ENCODE peak calls at places on chromosomes 6 and 20, in ten cellular contexts. One of them, this sample, is unnamed.

GRCh38 chr6:4460595-4461475 is 315.4 kb upstream of the CDYL start:
- DNase-seq in endothelial cell of umbilical vein: no peak
- DNase-seq in body of pancreas: peak
- DNase-seq in suprapubic skin: peak
- DNase-seq in heart left ventricle: peak
- DNase-seq in A549: no peak
- DNase-seq in uterus: peak
- DNase-seq in tibial nerve: peak
- DNase-seq in sigmoid colon: peak
- DNase-seq in HCT116: no peak
- DNase-seq in this sample: peak

GRCh38 chr6:39978240-39978639 is 44.0 kb upstream of the MOCS1 start:
- DNase-seq in suprapubic skin: no peak
- DNase-seq in A549: no peak
- DNase-seq in HCT116: no peak
- DNase-seq in tibial nerve: no peak
- DNase-seq in uterus: no peak
- DNase-seq in sigmoid colon: no peak
- DNase-seq in endothelial cell of umbilical vein: no peak
- DNase-seq in heart left ventricle: no peak
- DNase-seq in body of pancreas: no peak
- DNase-seq in this sample: no peak

GRCh38 chr6:64777941-64778785 is 928.9 kb downstream of the EYS start:
- DNase-seq in A549: no peak
- DNase-seq in endothelial cell of umbilical vein: peak
- DNase-seq in sigmoid colon: no peak
- DNase-seq in suprapubic skin: no peak
- DNase-seq in uterus: no peak
- DNase-seq in body of pancreas: no peak
- DNase-seq in HCT116: no peak
- DNase-seq in tibial nerve: no peak
- DNase-seq in heart left ventricle: no peak
- DNase-seq in this sample: no peak

GRCh38 chr6:108588586-108588985 is 27.9 kb downstream of the FOXO3 start:
- DNase-seq in body of pancreas: no peak
- DNase-seq in HCT116: no peak
- DNase-seq in heart left ventricle: peak
- DNase-seq in suprapubic skin: no peak
- DNase-seq in uterus: no peak
- DNase-seq in endothelial cell of umbilical vein: peak
- DNase-seq in tibial nerve: no peak
- DNase-seq in A549: no peak
- DNase-seq in sigmoid colon: no peak
- DNase-seq in this sample: no peak

GRCh38 chr6:69232506-69233194 is 564.2 kb downstream of the LMBRD1 start:
- DNase-seq in uterus: peak
- DNase-seq in body of pancreas: peak
- DNase-seq in heart left ventricle: peak
- DNase-seq in HCT116: no peak
- DNase-seq in tibial nerve: peak
- DNase-seq in sigmoid colon: peak
- DNase-seq in A549: peak
- DNase-seq in endothelial cell of umbilical vein: peak
- DNase-seq in suprapubic skin: no peak
- DNase-seq in this sample: no peak

GRCh38 chr6:34414999-34415858 is 10.6 kb downstream of the RPS10 start:
- DNase-seq in heart left ventricle: peak
- DNase-seq in A549: no peak
- DNase-seq in endothelial cell of umbilical vein: peak
- DNase-seq in HCT116: peak
- DNase-seq in sigmoid colon: peak
- DNase-seq in body of pancreas: peak
- DNase-seq in tibial nerve: peak
- DNase-seq in uterus: peak
- DNase-seq in suprapubic skin: peak
- DNase-seq in this sample: peak

GRCh38 chr20:34262488-34263288 is 21.5 kb downstream of the ASIP start:
- DNase-seq in HCT116: no peak
- DNase-seq in sigmoid colon: peak
- DNase-seq in body of pancreas: peak
- DNase-seq in heart left ventricle: peak
- DNase-seq in A549: no peak
- DNase-seq in endothelial cell of umbilical vein: no peak
- DNase-seq in suprapubic skin: no peak
- DNase-seq in uterus: peak
- DNase-seq in tibial nerve: no peak
- DNase-seq in this sample: no peak

GRCh38 chr6:125872259-125872921 is 81.6 kb downstream of the NCOA7 start:
- DNase-seq in tibial nerve: no peak
- DNase-seq in uterus: no peak
- DNase-seq in HCT116: no peak
- DNase-seq in body of pancreas: no peak
- DNase-seq in endothelial cell of umbilical vein: no peak
- DNase-seq in heart left ventricle: no peak
- DNase-seq in sigmoid colon: no peak
- DNase-seq in A549: peak
- DNase-seq in suprapubic skin: no peak
- DNase-seq in this sample: no peak

GRCh38 chr20:62646851-62647520 is 4.7 kb downstream of the SLCO4A1 start:
- DNase-seq in sigmoid colon: no peak
- DNase-seq in heart left ventricle: peak
- DNase-seq in HCT116: no peak
- DNase-seq in body of pancreas: peak
- DNase-seq in suprapubic skin: no peak
- DNase-seq in uterus: no peak
- DNase-seq in endothelial cell of umbilical vein: no peak
- DNase-seq in tibial nerve: no peak
- DNase-seq in A549: no peak
- DNase-seq in this sample: no peak

GRCh38 chr6:136962661-136963060 is 40.6 kb downstream of the SLC35D3 start:
- DNase-seq in tibial nerve: no peak
- DNase-seq in HCT116: no peak
- DNase-seq in endothelial cell of umbilical vein: peak
- DNase-seq in uterus: no peak
- DNase-seq in body of pancreas: peak
- DNase-seq in heart left ventricle: peak
- DNase-seq in A549: no peak
- DNase-seq in sigmoid colon: no peak
- DNase-seq in suprapubic skin: no peak
- DNase-seq in this sample: no peak

GRCh38 chr6:3319801-3320200 is 61.1 kb downstream of the PSMG4 start:
- DNase-seq in A549: no peak
- DNase-seq in sigmoid colon: no peak
- DNase-seq in uterus: peak
- DNase-seq in endothelial cell of umbilical vein: no peak
- DNase-seq in heart left ventricle: no peak
- DNase-seq in tibial nerve: no peak
- DNase-seq in body of pancreas: no peak
- DNase-seq in HCT116: no peak
- DNase-seq in suprapubic skin: no peak
- DNase-seq in this sample: no peak

GRCh38 chr6:26375270-26375669 is 7.6 kb upstream of the BTN2A2 start:
- DNase-seq in HCT116: no peak
- DNase-seq in tibial nerve: no peak
- DNase-seq in uterus: no peak
- DNase-seq in A549: no peak
- DNase-seq in endothelial cell of umbilical vein: no peak
- DNase-seq in heart left ventricle: no peak
- DNase-seq in sigmoid colon: no peak
- DNase-seq in suprapubic skin: no peak
- DNase-seq in body of pancreas: no peak
- DNase-seq in this sample: no peak
- TF ChIP-seq CTCF in HCT116: no peak
- TF ChIP-seq CTCF in tibial nerve: no peak
- TF ChIP-seq CTCF in uterus: no peak
- TF ChIP-seq CTCF in A549: no peak
- TF ChIP-seq CTCF in endothelial cell of umbilical vein: no peak
- TF ChIP-seq CTCF in heart left ventricle: no peak
- TF ChIP-seq CTCF in sigmoid colon: no peak
- TF ChIP-seq CTCF in suprapubic skin: no peak
- TF ChIP-seq CTCF in body of pancreas: no peak
- TF ChIP-seq CTCF in this sample: no peak

DNA sequence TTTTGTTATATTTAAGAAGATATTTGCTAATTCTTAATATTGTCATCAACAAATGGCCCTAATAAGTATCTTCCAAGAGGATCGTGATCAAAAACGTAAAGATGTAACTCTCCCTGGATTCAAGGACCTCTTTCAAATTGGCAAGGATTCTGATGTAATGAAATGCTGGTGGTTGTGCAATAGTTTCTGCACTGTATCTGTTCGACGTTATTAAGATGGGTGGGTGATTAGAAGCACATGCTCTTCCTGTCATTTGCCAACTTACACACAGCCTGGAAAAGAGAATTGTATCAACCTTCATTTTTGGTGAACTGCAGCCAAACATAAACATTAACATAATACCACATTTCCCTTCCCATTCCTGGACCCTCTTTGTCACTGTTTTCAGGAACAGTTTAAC is 9.8 kb downstream of the FOXQ1 start:
- DNase-seq in endothelial cell of umbilical vein: no peak
- DNase-seq in body of pancreas: no peak
- DNase-seq in A549: no peak
- DNase-seq in suprapubic skin: no peak
- DNase-seq in HCT116: no peak
- DNase-seq in tibial nerve: no peak
- DNase-seq in sigmoid colon: no peak
- DNase-seq in uterus: no peak
- DNase-seq in heart left ventricle: no peak
- DNase-seq in this sample: no peak
- H3K27ac ChIP-seq in endothelial cell of umbilical vein: no peak
- H3K27ac ChIP-seq in body of pancreas: no peak
- H3K27ac ChIP-seq in A549: peak
- H3K27ac ChIP-seq in suprapubic skin: no peak
- H3K27ac ChIP-seq in HCT116: no peak
- H3K27ac ChIP-seq in tibial nerve: no peak
- H3K27ac ChIP-seq in sigmoid colon: no peak
- H3K27ac ChIP-seq in uterus: no peak
- H3K27ac ChIP-seq in heart left ventricle: no peak
- H3K27ac ChIP-seq in this sample: no peak

GRCh38 chr20:31719644-31720485 is 2.8 kb downstream of the BCL2L1 start:
- DNase-seq in suprapubic skin: no peak
- DNase-seq in uterus: no peak
- DNase-seq in body of pancreas: peak
- DNase-seq in tibial nerve: no peak
- DNase-seq in sigmoid colon: no peak
- DNase-seq in HCT116: no peak
- DNase-seq in heart left ventricle: no peak
- DNase-seq in endothelial cell of umbilical vein: no peak
- DNase-seq in A549: peak
- DNase-seq in this sample: peak
- TF ChIP-seq POLR2A in suprapubic skin: no peak
- TF ChIP-seq POLR2A in uterus: no peak
- TF ChIP-seq POLR2A in body of pancreas: no peak
- TF ChIP-seq POLR2A in tibial nerve: peak
- TF ChIP-seq POLR2A in sigmoid colon: no peak
- TF ChIP-seq POLR2A in HCT116: no peak
- TF ChIP-seq POLR2A in heart left ventricle: no peak
- TF ChIP-seq POLR2A in endothelial cell of umbilical vein: no peak
- TF ChIP-seq POLR2A in A549: no peak
- TF ChIP-seq POLR2A in this sample: no peak

GRCh38 chr6:45464685-45465084 is 87.0 kb upstream of the SUPT3H start:
- DNase-seq in uterus: no peak
- DNase-seq in heart left ventricle: no peak
- DNase-seq in body of pancreas: no peak
- DNase-seq in sigmoid colon: no peak
- DNase-seq in endothelial cell of umbilical vein: no peak
- DNase-seq in HCT116: no peak
- DNase-seq in A549: no peak
- DNase-seq in suprapubic skin: no peak
- DNase-seq in tibial nerve: no peak
- DNase-seq in this sample: no peak
- TF ChIP-seq CTCF in uterus: no peak
- TF ChIP-seq CTCF in heart left ventricle: no peak
- TF ChIP-seq CTCF in body of pancreas: no peak
- TF ChIP-seq CTCF in sigmoid colon: no peak
- TF ChIP-seq CTCF in endothelial cell of umbilical vein: no peak
- TF ChIP-seq CTCF in HCT116: no peak
- TF ChIP-seq CTCF in A549: no peak
- TF ChIP-seq CTCF in suprapubic skin: no peak
- TF ChIP-seq CTCF in tibial nerve: no peak
- TF ChIP-seq CTCF in this sample: no peak

GRCh38 chr6:118648866-118649554 is 2.4 kb downstream of the CEP85L start:
- DNase-seq in suprapubic skin: no peak
- DNase-seq in HCT116: no peak
- DNase-seq in body of pancreas: no peak
- DNase-seq in tibial nerve: no peak
- DNase-seq in uterus: no peak
- DNase-seq in endothelial cell of umbilical vein: peak
- DNase-seq in A549: no peak
- DNase-seq in heart left ventricle: no peak
- DNase-seq in sigmoid colon: no peak
- DNase-seq in this sample: no peak

GRCh38 chr6:118649918-118650499 is 1.4 kb downstream of the CEP85L start:
- DNase-seq in sigmoid colon: no peak
- DNase-seq in tibial nerve: no peak
- DNase-seq in A549: no peak
- DNase-seq in uterus: no peak
- DNase-seq in HCT116: no peak
- DNase-seq in body of pancreas: no peak
- DNase-seq in endothelial cell of umbilical vein: peak
- DNase-seq in suprapubic skin: no peak
- DNase-seq in heart left ventricle: no peak
- DNase-seq in this sample: no peak

GRCh38 chr6:118651282-118652050 is at the start of gene CEP85L:
- DNase-seq in endothelial cell of umbilical vein: peak
- DNase-seq in suprapubic skin: peak
- DNase-seq in uterus: peak
- DNase-seq in HCT116: peak
- DNase-seq in body of pancreas: peak
- DNase-seq in tibial nerve: peak
- DNase-seq in A549: peak
- DNase-seq in heart left ventricle: peak
- DNase-seq in sigmoid colon: peak
- DNase-seq in this sample: peak

GRCh38 chr6:118652051-118652699 is 784 bp upstream of the CEP85L start:
- DNase-seq in uterus: no peak
- DNase-seq in HCT116: no peak
- DNase-seq in endothelial cell of umbilical vein: no peak
- DNase-seq in suprapubic skin: no peak
- DNase-seq in body of pancreas: no peak
- DNase-seq in sigmoid colon: no peak
- DNase-seq in A549: no peak
- DNase-seq in tibial nerve: no peak
- DNase-seq in heart left ventricle: no peak
- DNase-seq in this sample: no peak

GRCh38 chr6:118650500-118651281 is 700 bp downstream of the CEP85L start:
- DNase-seq in uterus: peak
- DNase-seq in endothelial cell of umbilical vein: no peak
- DNase-seq in A549: peak
- DNase-seq in sigmoid colon: peak
- DNase-seq in tibial nerve: peak
- DNase-seq in suprapubic skin: peak
- DNase-seq in heart left ventricle: peak
- DNase-seq in body of pancreas: peak
- DNase-seq in HCT116: no peak
- DNase-seq in this sample: no peak
- H3K27ac ChIP-seq in uterus: peak
- H3K27ac ChIP-seq in endothelial cell of umbilical vein: peak
- H3K27ac ChIP-seq in A549: peak
- H3K27ac ChIP-seq in sigmoid colon: peak
- H3K27ac ChIP-seq in tibial nerve: peak
- H3K27ac ChIP-seq in suprapubic skin: peak
- H3K27ac ChIP-seq in heart left ventricle: peak
- H3K27ac ChIP-seq in body of pancreas: peak
- H3K27ac ChIP-seq in HCT116: peak
- H3K27ac ChIP-seq in this sample: peak

GRCh38 chr6:1624071-1624847 is 14.5 kb downstream of the FOXC1 start:
- DNase-seq in HCT116: no peak
- DNase-seq in sigmoid colon: peak
- DNase-seq in uterus: no peak
- DNase-seq in body of pancreas: no peak
- DNase-seq in suprapubic skin: peak
- DNase-seq in heart left ventricle: no peak
- DNase-seq in tibial nerve: no peak
- DNase-seq in endothelial cell of umbilical vein: peak
- DNase-seq in A549: no peak
- DNase-seq in this sample: no peak
- TF ChIP-seq POLR2A in HCT116: no peak
- TF ChIP-seq POLR2A in sigmoid colon: no peak
- TF ChIP-seq POLR2A in uterus: no peak
- TF ChIP-seq POLR2A in body of pancreas: no peak
- TF ChIP-seq POLR2A in suprapubic skin: no peak
- TF ChIP-seq POLR2A in heart left ventricle: no peak
- TF ChIP-seq POLR2A in tibial nerve: peak
- TF ChIP-seq POLR2A in endothelial cell of umbilical vein: no peak
- TF ChIP-seq POLR2A in A549: no peak
- TF ChIP-seq POLR2A in this sample: no peak